ENCODE peak calls at places on chromosomes 2 and 18, in seven cellular contexts. B is heart left ventricle; S is CD8-positive, alpha-beta memory T cell; I is tibial artery; H is lower lobe of right lung; G is psoas muscle; V is stomach. U is an unnamed sample. For H3K27me3 and H3K4me1, the result is how much of the 10 kb centered on the place peaks cover.

GRCh38 chr18:55343396-55344073 is 244.5 kb downstream of the TCF4 start:
- DNase-seq in B (no peak), S (no peak), I (no peak), H (no peak), G (no peak), V (no peak), U (no peak)

GRCh38 chr2:166651080-166651675 is 157.1 kb upstream of the SCN7A start:
- DNase-seq in B (no peak), S (no peak), I (no peak), H (no peak), G (no peak), V (no peak), U (no peak)

GRCh38 chr2:217908544-217908943 is 94.3 kb downstream of the TNS1 start:
- DNase-seq in B (peak), S (no peak), I (peak), H (no peak), G (peak), V (no peak), U (peak)

GRCh38 chr2:74764429-74765272 is 69.3 kb upstream of the HK2 start:
- DNase-seq in B (no peak), S (no peak), I (no peak), H (no peak), G (no peak), V (no peak), U (no peak)

GRCh38 chr2:13056259-13056843 is 339.6 kb downstream of the TRIB2 start:
- DNase-seq in B (no peak), S (no peak), I (no peak), H (no peak), G (no peak), V (no peak), U (no peak)

GRCh38 chr2:231568785-231569435 is 23.8 kb upstream of the TEX44 start:
- DNase-seq in B (no peak), S (no peak), I (no peak), H (no peak), G (no peak), V (no peak), U (no peak)

GRCh38 chr2:22329097-22329716 is 1055.8 kb upstream of the KLHL29 start:
- DNase-seq in B (peak), S (no peak), I (no peak), H (no peak), G (no peak), V (no peak), U (no peak)

GRCh38 chr18:42113529-42114191 is 158.6 kb downstream of the PIK3C3 start:
- DNase-seq in B (no peak), S (no peak), I (no peak), H (no peak), G (no peak), V (no peak), U (no peak)

GRCh38 chr2:54685263-54685775 is 38.1 kb upstream of the EML6 start:
- DNase-seq in B (no peak), S (no peak), I (no peak), H (no peak), G (no peak), V (no peak), U (no peak)

GRCh38 chr2:239911630-239912071 is 113.5 kb downstream of the NDUFA10 start:
- DNase-seq in B (peak), S (no peak), I (peak), H (peak), G (no peak), V (peak), U (peak)

GRCh38 chr2:239827511-239827865 is 197.7 kb downstream of the NDUFA10 start:
- DNase-seq in B (no peak), S (no peak), I (peak), H (no peak), G (no peak), V (peak), U (peak)

GRCh38 chr2:28252308-28252707 is 140.3 kb upstream of the FOSL2 start:
- DNase-seq in B (no peak), S (no peak), I (no peak), H (no peak), G (no peak), V (no peak), U (no peak)

GRCh38 chr2:12126325-12126724 is 379.9 kb downstream of the LPIN1 start:
- DNase-seq in B (no peak), S (no peak), I (no peak), H (no peak), G (no peak), V (no peak), U (no peak)

GRCh38 chr2:223696719-223697118 is 94.6 kb upstream of the SCG2 start:
- DNase-seq in B (no peak), S (no peak), I (no peak), H (no peak), G (no peak), V (no peak), U (no peak)

GRCh38 chr18:78562446-78563020 is 417.1 kb upstream of the SALL3 start:
- DNase-seq in B (no peak), S (no peak), I (no peak), H (no peak), G (no peak), V (no peak), U (peak)

GRCh38 chr2:42359304-42359749 is 1.7 kb downstream of the COX7A2L start:
- DNase-seq in B (no peak), S (no peak), I (no peak), H (no peak), G (no peak), V (no peak), U (no peak)

GRCh38 chr2:118994172-118994700 is 52.2 kb downstream of the MARCO start:
- DNase-seq in B (no peak), S (no peak), I (peak), H (no peak), G (no peak), V (peak), U (no peak)

GRCh38 chr18:80157708-80158343 is 48.8 kb downstream of the ADNP2 start:
- DNase-seq in B (peak), S (peak), I (no peak), H (peak), G (peak), V (peak), U (peak)

GRCh38 chr18:77191241-77191751 is 58.4 kb upstream of the GALR1 start:
- DNase-seq in B (no peak), S (no peak), I (no peak), H (no peak), G (no peak), V (no peak), U (no peak)

GRCh38 chr2:130368786-130369185 is 12.9 kb downstream of the PTPN18 start:
- DNase-seq in B (no peak), S (no peak), I (no peak), H (no peak), G (no peak), V (no peak), U (no peak)

GRCh38 chr2:74267068-74267467 is 68.7 kb downstream of the MTHFD2 start:
- DNase-seq in B (no peak), S (peak), I (no peak), H (no peak), G (no peak), V (peak), U (no peak)

GRCh38 chr2:39631715-39632114 is 34.0 kb upstream of the TMEM178A start:
- DNase-seq in B (peak), S (no peak), I (no peak), H (no peak), G (no peak), V (no peak), U (no peak)

GRCh38 chr18:49708674-49709580 is 104.4 kb downstream of the ACAA2 start:
- DNase-seq in B (no peak), S (no peak), I (no peak), H (no peak), G (no peak), V (no peak), U (no peak)

GRCh38 chr2:224023188-224023587 is 15.9 kb downstream of the SERPINE2 start:
- DNase-seq in B (no peak), S (no peak), I (no peak), H (no peak), G (no peak), V (no peak), U (no peak)

GRCh38 chr2:157055660-157056199 is 201.8 kb upstream of the GALNT5 start:
- DNase-seq in B (no peak), S (no peak), I (no peak), H (no peak), G (no peak), V (no peak), U (no peak)

GRCh38 chr2:162821176-162821575 is 17.4 kb downstream of the KCNH7 start:
- DNase-seq in B (no peak), S (no peak), I (no peak), H (no peak), G (no peak), V (no peak), U (no peak)

GRCh38 chr18:25089470-25089869 is 262.5 kb downstream of the ZNF521 start:
- DNase-seq in B (no peak), S (no peak), I (no peak), H (no peak), G (no peak), V (no peak), U (no peak)

GRCh38 chr2:86439879-86440630 is 1.1 kb upstream of the KDM3A start:
- DNase-seq in B (no peak), S (no peak), I (no peak), H (no peak), G (no peak), V (no peak), U (no peak)

GRCh38 chr2:212135739-212136138 is 402.9 kb downstream of the ERBB4 start:
- DNase-seq in B (no peak), S (no peak), I (no peak), H (no peak), G (no peak), V (no peak), U (no peak)

GRCh38 chr2:180279581-180279980 is 272.5 kb upstream of the CWC22 start:
- DNase-seq in B (no peak), S (no peak), I (no peak), H (no peak), G (no peak), V (no peak), U (no peak)

GRCh38 chr2:234702731-234703225 is 205.9 kb upstream of the ARL4C start:
- DNase-seq in B (no peak), S (no peak), I (no peak), H (no peak), G (no peak), V (no peak), U (no peak)

GRCh38 chr2:167582619-167583018 is 664.8 kb downstream of the STK39 start:
- DNase-seq in B (no peak), S (no peak), I (no peak), H (no peak), G (no peak), V (no peak), U (no peak)

GRCh38 chr2:225994748-225995405 is 595.4 kb downstream of the NYAP2 start:
- DNase-seq in B (no peak), S (no peak), I (no peak), H (no peak), G (no peak), V (no peak), U (no peak)

GRCh38 chr2:225996477-225996858 is 597.0 kb downstream of the NYAP2 start:
- DNase-seq in B (no peak), S (no peak), I (no peak), H (no peak), G (no peak), V (no peak), U (no peak)

GRCh38 chr2:225995788-225996476 is 596.4 kb downstream of the NYAP2 start:
- DNase-seq in B (no peak), S (no peak), I (no peak), H (no peak), G (no peak), V (no peak), U (no peak)

GRCh38 chr2:225989809-225990208 is 590.3 kb downstream of the NYAP2 start:
- DNase-seq in B (no peak), S (no peak), I (no peak), H (no peak), G (no peak), V (no peak), U (no peak)

DNA sequence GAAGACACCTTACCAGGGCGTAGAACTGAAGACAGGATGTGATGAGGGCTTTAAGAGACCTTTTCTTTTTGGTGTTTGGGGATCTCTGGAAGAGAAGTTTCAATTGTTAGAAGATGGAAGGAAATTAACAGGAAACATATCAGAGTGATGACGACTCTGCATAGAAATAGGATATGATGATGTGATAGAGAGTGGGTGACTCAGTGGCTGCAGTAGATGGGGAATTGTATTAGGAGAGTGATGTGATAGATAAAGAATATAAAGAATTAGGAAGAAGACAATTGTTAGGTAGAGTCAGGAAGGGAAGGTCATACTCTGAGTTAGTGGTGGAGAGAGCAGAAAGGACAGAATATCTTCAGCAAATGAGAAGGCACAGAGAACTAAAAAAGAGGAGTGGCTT is 593.9 kb downstream of the NYAP2 start:
- DNase-seq in B (no peak), S (no peak), I (no peak), H (no peak), G (no peak), V (no peak), U (no peak)
- H3K27ac ChIP-seq in B (no peak), S (no peak), I (no peak), H (no peak), G (no peak), V (no peak), U (no peak)

GRCh38 chr2:219025637-219026585 is 15.4 kb downstream of the CFAP65 start:
- DNase-seq in B (no peak), S (no peak), I (no peak), H (no peak), G (peak), V (no peak), U (peak)
- H3K27me3 ChIP-seq in B (under half), S (under half), I (under half), H (under half), G (under half), V (under half), U (under half)

DNA sequence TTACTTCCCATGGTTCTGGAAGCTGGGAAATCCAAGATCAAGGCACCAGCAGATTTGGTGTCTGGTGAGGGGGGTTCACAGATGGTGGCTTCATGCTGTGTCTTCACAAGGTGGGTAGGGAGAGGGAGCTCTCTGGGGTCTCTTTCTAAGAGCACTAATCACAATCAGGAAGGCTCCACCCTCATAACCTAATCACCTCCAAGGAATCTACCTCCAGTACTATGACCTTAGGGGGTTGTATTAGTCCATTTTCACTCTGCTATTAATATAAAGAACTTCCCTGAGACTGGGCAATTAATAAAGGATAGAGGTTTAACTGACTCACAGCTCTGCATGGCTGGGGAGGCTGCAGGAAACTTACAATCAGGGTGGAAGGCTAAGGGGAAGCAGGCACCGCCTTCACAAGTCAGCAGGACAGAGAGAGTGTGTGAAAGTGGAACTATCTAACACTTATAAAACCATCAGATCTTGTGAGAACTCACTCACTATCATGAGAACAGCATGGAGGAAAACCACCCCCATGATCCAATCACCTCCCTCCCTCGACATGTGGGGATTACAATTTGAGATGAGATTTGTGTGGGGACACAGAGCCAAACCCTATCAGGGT is 17.6 kb downstream of the TBC1D8 start:
- DNase-seq in B (no peak), S (no peak), I (no peak), H (no peak), G (no peak), V (no peak), U (no peak)
- H3K4me1 ChIP-seq in B (under half), S (under half), I (under half), H (under half), G (under half), V (half or more), U (under half)

DNA sequence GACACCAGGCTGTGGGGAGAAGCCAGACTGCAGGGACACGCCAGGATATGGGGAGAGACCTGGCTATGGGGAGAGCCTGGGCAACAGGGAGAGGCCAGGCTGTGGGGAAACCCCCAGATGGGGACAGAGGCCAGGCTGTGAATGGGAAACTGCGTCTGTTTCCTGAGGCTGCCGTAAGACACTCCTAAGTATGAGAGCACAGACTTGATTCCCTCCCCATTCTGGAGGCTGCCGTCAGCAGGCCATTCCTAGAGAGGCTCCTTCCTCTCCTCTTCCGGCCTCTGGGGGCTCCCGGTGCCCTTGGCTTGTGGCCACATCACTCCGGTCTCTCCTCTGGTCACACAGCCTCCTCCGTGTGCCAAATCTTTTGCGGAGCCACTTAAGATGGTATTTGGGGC is 32.3 kb downstream of the ADI1 start:
- DNase-seq in B (no peak), S (no peak), I (no peak), H (peak), G (peak), V (no peak), U (no peak)
- H3K27ac ChIP-seq in B (no peak), S (no peak), I (peak), H (no peak), G (no peak), V (no peak), U (peak)

GRCh38 chr18:47701133-47701532 is 229.3 kb downstream of the SMAD2 start:
- DNase-seq in B (no peak), S (no peak), I (no peak), H (no peak), G (no peak), V (no peak), U (no peak)
- H3K27me3 ChIP-seq in B (under half), S (under half), I (under half), H (under half), G (under half), V (under half), U (under half)

GRCh38 chr2:102053096-102053495 is 61.3 kb downstream of the IL1R2 start:
- DNase-seq in B (no peak), S (no peak), I (no peak), H (peak), G (no peak), V (no peak), U (no peak)
- H3K4me1 ChIP-seq in B (half or more), S (under half), I (under half), H (half or more), G (under half), V (half or more), U (under half)

GRCh38 chr2:120401275-120402069 is 55.5 kb downstream of the INHBB start:
- DNase-seq in B (no peak), S (no peak), I (peak), H (no peak), G (peak), V (no peak), U (peak)
- H3K27ac ChIP-seq in B (no peak), S (no peak), I (no peak), H (no peak), G (no peak), V (no peak), U (no peak)

DNA sequence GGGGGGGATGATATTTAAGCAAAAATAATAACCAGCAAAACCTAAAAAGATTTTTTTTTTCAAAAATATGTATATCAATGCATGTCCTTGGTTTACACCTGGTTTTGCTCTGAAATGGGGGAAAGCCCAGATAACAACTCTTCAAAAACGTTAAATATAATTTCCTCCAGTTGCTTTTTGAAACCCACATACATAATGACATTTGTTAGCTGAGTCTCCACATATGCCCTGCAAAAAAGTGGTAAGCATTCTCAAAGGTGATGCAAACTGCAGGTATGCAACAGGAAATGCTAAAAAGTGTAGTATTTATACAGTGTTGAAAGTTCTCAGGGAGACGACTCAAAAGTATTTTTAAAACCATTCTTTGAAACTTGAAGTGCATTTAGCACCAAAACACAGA is 258.6 kb downstream of the ZEB2 start:
- DNase-seq in B (no peak), S (no peak), I (no peak), H (no peak), G (no peak), V (no peak), U (no peak)
- H3K27me3 ChIP-seq in B (under half), S (under half), I (under half), H (under half), G (under half), V (under half), U (under half)

DNA sequence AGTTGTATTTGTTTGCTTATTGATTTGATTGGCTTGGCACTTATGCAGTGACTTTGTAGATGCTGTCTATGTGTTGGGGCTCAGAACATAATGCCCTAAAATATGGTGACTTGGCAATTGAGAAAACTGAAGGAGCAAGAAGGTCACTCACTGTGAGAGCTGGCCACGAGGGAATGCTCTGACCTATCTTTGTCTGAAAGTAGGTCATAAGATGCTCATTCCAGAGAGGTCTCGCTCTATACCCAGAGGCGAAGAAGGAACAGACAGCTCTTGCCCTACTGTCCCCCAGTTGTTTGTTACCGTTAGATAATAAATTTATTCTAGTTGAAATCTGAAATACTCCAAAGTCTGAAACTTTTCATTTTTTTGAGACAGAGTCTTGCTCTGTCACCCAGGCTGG is 158.5 kb downstream of the TGIF1 start:
- DNase-seq in B (no peak), S (no peak), I (no peak), H (no peak), G (no peak), V (no peak), U (no peak)
- H3K4me1 ChIP-seq in B (under half), S (under half), I (under half), H (under half), G (under half), V (under half), U (under half)